ENCODE peak calls at places on chromosomes 5 and 9, in nine cellular contexts. U is gastrocnemius medialis, S is GM12864, D is esophagus squamous epithelium, K is ovary, R is cardiac fibroblast, A is GM23338, W is PC-3, T is fibroblast of mammary gland. L is an unnamed sample.

GRCh38 chr5:154702477-154702876 is 52.7 kb upstream of the LARP1 start:
- DNase-seq in A (no peak), T (no peak), W (no peak), D (no peak), K (no peak), S (no peak), R (no peak), U (no peak), L (no peak)

GRCh38 chr5:131640043-131640856 is 5.2 kb upstream of the RAPGEF6 start:
- DNase-seq in S (no peak), T (peak; percentile 61), R (no peak), A (no peak), W (peak; percentile 37), K (no peak), U (no peak), D (no peak), L (peak; percentile 78)

GRCh38 chr5:76544268-76544926 is 78.8 kb downstream of the F2RL2 start:
- DNase-seq in T (peak; percentile 29), K (no peak), D (no peak), U (no peak), S (no peak), R (peak; percentile 10), W (peak; percentile 43), A (peak; percentile 78), L (peak; percentile 61)

GRCh38 chr9:16032799-16033198 is 480.0 kb downstream of the CCDC171 start:
- DNase-seq in S (no peak), K (no peak), D (no peak), A (peak; percentile 44), W (peak; percentile 55), T (peak; percentile 55), R (peak; percentile 46), U (no peak), L (no peak)

GRCh38 chr9:105415344-105415980 is 32.4 kb upstream of the FSD1L start:
- DNase-seq in U (peak; percentile 37), K (peak; percentile 57), W (peak; percentile 56), T (peak; percentile 60), S (peak; percentile 24), R (peak; percentile 68), A (peak; percentile 90), D (no peak), L (peak; percentile 60)

GRCh38 chr9:36489453-36489852 is 83.2 kb upstream of the MELK start:
- DNase-seq in T (no peak), R (no peak), U (no peak), D (no peak), W (no peak), A (peak; percentile 54), S (no peak), K (no peak), L (no peak)

GRCh38 chr5:180977852-180978251 is 10.8 kb upstream of the BTNL3 start:
- DNase-seq in R (no peak), D (no peak), S (no peak), K (no peak), T (no peak), A (no peak), W (peak; percentile 36), U (no peak), L (no peak)

GRCh38 chr9:98556511-98556910 is 152.2 kb downstream of the GABBR2 start:
- DNase-seq in A (no peak), S (no peak), D (no peak), K (no peak), W (no peak), U (no peak), T (no peak), R (no peak), L (no peak)

GRCh38 chr5:128279345-128279744 is 195.8 kb downstream of the SLC12A2 start:
- DNase-seq in K (no peak), S (no peak), A (no peak), D (no peak), W (no peak), U (no peak), T (no peak), R (no peak), L (no peak)

GRCh38 chr9:20441704-20442423 is 180.4 kb downstream of the MLLT3 start:
- DNase-seq in S (no peak), T (no peak), R (no peak), W (no peak), A (no peak), K (no peak), D (no peak), U (no peak), L (no peak)

GRCh38 chr9:119289740-119290139 is 79.5 kb downstream of the BRINP1 start:
- DNase-seq in K (no peak), W (peak; percentile 12), R (peak; percentile 17), T (peak; percentile 65), D (no peak), U (peak; percentile 39), S (peak; percentile 34), A (peak; percentile 89), L (peak; percentile 48)

GRCh38 chr9:95045751-95046150 is 271.8 kb downstream of the FANCC start:
- DNase-seq in U (no peak), S (no peak), R (no peak), W (no peak), T (no peak), K (no peak), A (peak; percentile 56), D (no peak), L (no peak)

DNA sequence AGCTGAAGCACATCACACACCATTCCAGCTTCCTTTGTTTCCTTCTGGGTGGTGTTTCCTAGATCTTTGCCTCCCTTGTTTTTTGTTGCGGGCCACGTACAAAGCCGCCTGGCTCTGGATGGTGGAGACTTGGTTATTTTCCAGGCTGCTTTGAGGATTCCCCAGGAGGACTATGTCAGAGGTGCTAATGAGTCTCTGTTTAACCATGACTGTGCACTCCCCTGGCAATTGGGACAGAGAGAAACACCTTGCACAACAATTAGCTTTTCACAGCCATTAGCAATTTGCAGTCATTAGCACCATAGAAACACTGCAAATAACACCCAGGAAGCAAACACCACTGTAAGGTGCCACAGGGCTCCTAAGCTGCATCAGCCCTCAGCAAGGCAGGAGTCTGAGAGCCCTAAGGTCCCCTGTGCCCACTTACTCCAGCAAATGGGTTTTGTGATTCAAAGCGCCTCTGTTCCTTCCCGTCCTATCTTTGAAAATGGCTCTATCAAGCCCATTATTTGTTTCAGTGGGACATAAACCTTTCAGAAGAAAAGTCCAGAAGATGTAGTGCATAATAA is 201.0 kb upstream of the VLDLR start:
- DNase-seq in D (no peak), R (no peak), U (no peak), W (no peak), S (no peak), K (no peak), T (no peak), A (peak; percentile 8), L (no peak)
- H3K4me3 ChIP-seq in D (no peak overlapping the region), R (no peak overlapping the region), U (no peak overlapping the region), W (no peak overlapping the region), S (no peak overlapping the region), K (no peak overlapping the region), T (no peak overlapping the region), A (no peak overlapping the region), L (no peak overlapping the region)

DNA sequence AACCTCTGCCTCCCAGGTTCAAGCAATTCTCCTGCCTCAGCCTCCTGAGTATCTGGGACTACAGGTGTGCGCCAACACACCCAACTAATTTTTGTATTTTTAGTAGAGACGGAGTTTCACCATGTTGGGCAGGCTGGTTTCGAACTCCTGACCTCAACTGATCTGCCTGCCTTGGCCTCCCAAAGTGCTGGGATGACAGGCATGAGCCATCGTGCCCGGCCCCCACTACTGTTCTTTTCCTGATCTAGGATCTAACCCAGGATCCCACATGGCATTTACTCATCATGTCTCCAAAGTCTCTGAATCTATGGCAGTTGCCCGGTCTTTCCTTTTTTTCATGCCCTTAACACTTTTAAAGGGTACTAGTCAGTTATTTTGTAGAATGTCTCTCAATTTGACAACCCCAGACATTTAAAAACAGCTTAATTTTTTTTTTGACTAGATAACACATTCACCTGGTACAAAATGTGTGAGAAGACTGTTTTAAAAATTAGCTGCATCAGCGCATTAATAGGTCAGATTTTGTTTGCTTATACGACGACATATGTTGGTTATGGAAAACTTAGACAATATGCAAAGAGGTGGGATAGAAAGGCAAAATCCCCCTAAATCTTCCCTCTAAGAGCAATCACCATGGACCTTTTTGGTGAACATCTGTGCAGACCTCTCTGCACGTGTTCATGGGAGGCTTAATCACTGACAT is 46.5 kb downstream of the STOM start:
- DNase-seq in T (no peak), S (no peak), W (no peak), U (no peak), R (no peak), A (no peak), K (no peak), D (no peak), L (no peak)
- TF ChIP-seq CTCF in T (no peak), S (no peak), W (no peak), U (no peak), R (no peak), A (no peak), K (no peak), D (no peak), L (no peak)

GRCh38 chr5:12616093-12616492 is 711.8 kb upstream of the CTNND2 start:
- DNase-seq in D (no peak), S (no peak), A (no peak), K (no peak), R (no peak), U (no peak), W (no peak), T (no peak), L (no peak)

GRCh38 chr5:12615141-12615820 is 711.0 kb upstream of the CTNND2 start:
- DNase-seq in R (no peak), A (no peak), U (no peak), S (no peak), D (no peak), K (no peak), W (peak; percentile 45), T (no peak), L (no peak)

GRCh38 chr5:12611132-12611531 is 706.9 kb upstream of the CTNND2 start:
- DNase-seq in A (no peak), W (no peak), R (no peak), S (no peak), T (no peak), K (no peak), D (no peak), U (no peak), L (no peak)

GRCh38 chr5:12614608-12615007 is 710.4 kb upstream of the CTNND2 start:
- DNase-seq in D (no peak), U (no peak), K (no peak), S (no peak), R (no peak), T (no peak), W (no peak), A (no peak), L (no peak)
- H3K4me3 ChIP-seq in D (no peak overlapping the region), U (no peak overlapping the region), K (no peak overlapping the region), S (no peak overlapping the region), R (no peak overlapping the region), T (no peak overlapping the region), W (no peak overlapping the region), A (no peak overlapping the region), L (no peak overlapping the region)

DNA sequence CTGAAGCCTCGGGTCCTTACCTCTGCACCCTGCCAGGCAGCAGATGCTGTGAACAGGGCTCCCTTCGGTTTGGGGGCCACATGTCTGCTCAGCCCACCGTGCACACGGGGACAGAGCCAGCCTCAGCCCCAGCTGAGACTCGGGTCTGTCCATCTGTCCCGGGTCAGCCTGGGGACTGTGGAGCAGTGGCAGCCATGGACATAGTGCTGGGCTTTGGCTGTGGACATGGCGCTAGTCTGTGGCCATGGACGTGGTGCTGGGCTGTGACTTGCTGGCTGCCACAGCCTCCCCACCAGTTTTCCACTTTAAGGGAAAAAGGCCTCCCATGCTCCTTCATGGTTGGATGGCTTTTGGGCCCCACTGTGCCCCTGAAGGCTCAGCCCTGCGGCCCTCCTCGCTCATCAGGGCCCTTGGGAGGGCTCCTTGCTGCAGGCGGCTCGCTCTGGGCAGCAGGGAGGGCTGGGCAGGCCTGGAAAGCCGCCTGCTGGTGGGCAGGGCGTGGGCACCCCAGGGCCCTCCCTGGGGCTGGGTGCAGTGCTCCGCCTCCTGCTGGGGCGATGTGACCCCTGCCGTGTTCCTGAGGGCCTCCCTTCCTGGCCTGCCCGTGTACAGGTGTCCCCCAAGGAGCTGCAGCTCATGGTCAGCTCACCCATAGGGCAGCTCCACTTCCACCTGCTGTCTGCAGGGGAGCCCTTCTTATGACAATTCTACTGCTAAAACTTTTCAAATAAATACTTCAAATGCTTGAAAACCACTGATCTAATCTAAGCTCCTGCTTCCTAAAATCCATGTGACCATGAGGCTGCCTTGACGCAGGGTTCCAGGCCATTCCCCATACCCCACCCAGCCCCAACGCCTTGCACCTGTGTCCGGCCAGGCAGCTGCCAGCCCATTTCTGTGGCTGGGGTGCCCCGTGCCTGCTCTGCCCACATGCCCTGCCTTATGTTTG is 112.1 kb upstream of the LMX1B start:
- DNase-seq in T (no peak), A (no peak), K (no peak), S (no peak), D (no peak), U (no peak), R (no peak), W (no peak), L (no peak)
- TF ChIP-seq CTCF in T (no peak), A (no peak), K (no peak), S (no peak), D (no peak), U (no peak), R (no peak), W (no peak), L (no peak)

L was measured in epithelial cell of esophagus.